ENCODE peak calls at places on chromosomes 7 and 10, in seven cellular contexts. C, H, D, T, V, P and F are unnamed samples.

GRCh38 chr10:116809528-116810500 is 39.5 kb upstream of the ENO4 start:
- DNase-seq in D (no peak), P (no peak), V (no peak), H (peak), T (no peak), C (peak), F (no peak)

GRCh38 chr7:133077394-133077793 is 4.5 kb downstream of the CHCHD3 start:
- DNase-seq in T (no peak), D (no peak), H (no peak), C (no peak), P (no peak), V (no peak), F (no peak)

GRCh38 chr10:126843299-126843934 is 61.8 kb upstream of the DOCK1 start:
- DNase-seq in P (no peak), H (no peak), D (no peak), T (no peak), C (peak), V (no peak), F (no peak)

GRCh38 chr10:79316671-79317431 is 30.4 kb upstream of the PPIF start:
- DNase-seq in C (no peak), T (no peak), H (peak), V (peak), P (peak), D (peak), F (no peak)

GRCh38 chr7:30076411-30076810 is 48.2 kb downstream of the PLEKHA8 start:
- DNase-seq in V (no peak), T (no peak), D (no peak), P (no peak), H (no peak), C (no peak), F (no peak)

GRCh38 chr7:27917774-27918314 is 177.9 kb downstream of the TAX1BP1 start:
- DNase-seq in P (no peak), V (peak), H (peak), D (no peak), T (no peak), C (no peak), F (no peak)

GRCh38 chr7:2018786-2019692 is 213.7 kb downstream of the MAD1L1 start:
- DNase-seq in C (no peak), D (peak), T (peak), H (no peak), P (peak), V (peak), F (no peak)

GRCh38 chr7:6623589-6624245 is 8.3 kb downstream of the ZNF853 start:
- DNase-seq in D (no peak), T (no peak), H (no peak), V (no peak), C (no peak), P (no peak), F (no peak)

GRCh38 chr7:22082886-22083710 is 137.4 kb upstream of the CDCA7L start:
- DNase-seq in V (peak), P (peak), T (peak), C (peak), D (peak), H (peak), F (peak)

GRCh38 chr7:79789584-79790345 is 336.3 kb upstream of the MAGI2 start:
- DNase-seq in V (peak), T (no peak), C (no peak), H (no peak), D (no peak), P (no peak), F (no peak)

GRCh38 chr10:125155101-125155500 is 5.3 kb downstream of the CTBP2 start:
- DNase-seq in D (no peak), V (peak), P (no peak), T (no peak), C (no peak), H (no peak), F (no peak)

GRCh38 chr7:149854611-149855367 is 16.6 kb downstream of the ZNF862 start:
- DNase-seq in T (no peak), V (peak), P (no peak), D (no peak), H (no peak), C (peak), F (no peak)

GRCh38 chr10:97182327-97182990 is 3.3 kb downstream of the SLIT1 start:
- DNase-seq in V (no peak), H (no peak), D (peak), P (no peak), T (no peak), C (no peak), F (no peak)

GRCh38 chr10:132209130-132209529 is 22.4 kb downstream of the DPYSL4 start:
- DNase-seq in P (peak), V (peak), H (no peak), T (no peak), C (no peak), D (no peak), F (no peak)

GRCh38 chr7:1679326-1679965 is 9.4 kb downstream of the ELFN1 start:
- DNase-seq in H (no peak), P (no peak), T (no peak), D (no peak), V (no peak), C (no peak), F (no peak)

GRCh38 chr7:66418537-66418936 is 210.1 kb upstream of the KCTD7 start:
- DNase-seq in C (no peak), V (no peak), P (no peak), H (no peak), T (no peak), D (no peak), F (no peak)

GRCh38 chr7:124041439-124041838 is 8.6 kb upstream of the TMEM229A start:
- DNase-seq in C (no peak), P (no peak), D (no peak), H (no peak), T (no peak), V (no peak), F (no peak)

GRCh38 chr7:24939406-24939805 is 40.6 kb downstream of the OSBPL3 start:
- DNase-seq in D (no peak), H (no peak), T (no peak), V (no peak), C (no peak), P (no peak), F (no peak)

GRCh38 chr7:47452715-47453092 is 129.2 kb downstream of the TNS3 start:
- DNase-seq in T (no peak), V (no peak), P (no peak), C (no peak), D (no peak), H (no peak), F (peak)

GRCh38 chr10:121540773-121541395 is 57.4 kb downstream of the FGFR2 start:
- DNase-seq in H (no peak), P (no peak), V (no peak), C (no peak), T (no peak), D (no peak), F (no peak)

GRCh38 chr7:2510130-2510776 is 9.3 kb upstream of the LFNG start:
- DNase-seq in H (no peak), T (no peak), P (no peak), C (no peak), V (no peak), D (peak), F (no peak)

GRCh38 chr7:100887186-100887954 is 2.1 kb downstream of the UFSP1 start:
- DNase-seq in V (no peak), D (peak), P (no peak), T (no peak), C (peak), H (no peak), F (no peak)

GRCh38 chr7:133695976-133696531 is 431.1 kb upstream of the LRGUK start:
- DNase-seq in P (no peak), D (no peak), T (no peak), C (no peak), H (no peak), V (no peak), F (no peak)

GRCh38 chr7:99579956-99580777 is 17.9 kb upstream of the TMEM225B start:
- DNase-seq in T (no peak), C (peak), H (no peak), D (peak), P (peak), V (peak), F (no peak)

GRCh38 chr10:14688606-14689005 is 86.1 kb downstream of the FAM107B start:
- DNase-seq in D (no peak), V (peak), C (no peak), T (no peak), H (no peak), P (no peak), F (no peak)

GRCh38 chr10:14691359-14691758 is 83.3 kb downstream of the FAM107B start:
- DNase-seq in C (peak), T (no peak), P (no peak), D (no peak), H (no peak), V (no peak), F (no peak)

GRCh38 chr10:14686356-14686755 is 88.3 kb downstream of the FAM107B start:
- DNase-seq in C (no peak), H (no peak), T (no peak), V (peak), D (no peak), P (no peak), F (no peak)

GRCh38 chr10:14684363-14684762 is 90.3 kb downstream of the FAM107B start:
- DNase-seq in P (no peak), D (no peak), V (no peak), H (no peak), T (no peak), C (no peak), F (no peak)

GRCh38 chr10:14687340-14687739 is 87.4 kb downstream of the FAM107B start:
- DNase-seq in P (no peak), T (no peak), D (no peak), V (no peak), H (peak), C (no peak), F (no peak)
- H3K27ac ChIP-seq in P (no peak), T (no peak), D (no peak), V (no peak), H (peak), C (no peak), F (no peak)

GRCh38 chr10:51204691-51205090 is 130.4 kb downstream of the PRKG1 start:
- DNase-seq in P (no peak), D (no peak), C (no peak), T (no peak), H (no peak), V (no peak), F (no peak)
- H3K27ac ChIP-seq in P (no peak), D (no peak), C (no peak), T (no peak), H (no peak), V (no peak), F (no peak)

GRCh38 chr10:68303849-68304412 is 27.9 kb upstream of the HNRNPH3 start:
- DNase-seq in P (no peak), C (peak), H (no peak), V (no peak), T (no peak), D (no peak), F (no peak)
- H3K27ac ChIP-seq in P (no peak), C (peak), H (no peak), V (no peak), T (no peak), D (no peak), F (no peak)

GRCh38 chr10:110873951-110874350 is 2.2 kb downstream of the PDCD4 start:
- DNase-seq in V (no peak), T (no peak), D (no peak), H (no peak), C (no peak), P (no peak), F (no peak)

GRCh38 chr10:110876788-110877187 is 5.1 kb downstream of the PDCD4 start:
- DNase-seq in C (no peak), D (no peak), T (no peak), V (no peak), H (no peak), P (no peak), F (no peak)

GRCh38 chr10:110872984-110873569 is 1.3 kb downstream of the PDCD4 start:
- DNase-seq in H (no peak), D (no peak), V (no peak), T (no peak), C (no peak), P (no peak), F (no peak)

GRCh38 chr10:110872145-110872983 is 636 bp downstream of the PDCD4 start:
- DNase-seq in C (peak), V (peak), D (peak), P (peak), T (peak), H (peak), F (peak)

DNA sequence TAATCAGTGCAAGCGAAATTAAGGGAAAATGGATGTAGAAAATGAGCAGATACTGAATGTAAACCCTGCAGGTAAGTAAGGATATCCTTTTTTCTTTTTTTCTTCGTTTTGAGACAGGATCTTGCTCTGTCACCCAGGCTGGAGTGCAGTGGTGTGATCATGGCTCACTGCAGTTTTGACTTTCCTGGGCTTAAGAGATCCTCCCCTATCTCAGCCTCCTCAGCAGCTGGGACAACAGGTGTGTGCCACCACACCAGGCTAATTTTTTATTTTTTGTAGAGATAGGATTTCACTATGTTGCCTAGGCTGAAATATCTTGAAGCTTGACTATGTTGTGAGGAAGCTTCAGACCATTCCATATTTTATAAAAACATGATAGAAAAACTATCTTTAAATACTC is 4.3 kb downstream of the PDCD4 start:
- DNase-seq in P (no peak), C (no peak), V (no peak), D (no peak), T (no peak), H (no peak), F (no peak)
- H3K27ac ChIP-seq in P (no peak), C (no peak), V (no peak), D (no peak), T (no peak), H (no peak), F (no peak)

GRCh38 chr7:152414779-152415178 is 21.0 kb downstream of the KMT2C start:
- DNase-seq in P (no peak), V (no peak), T (no peak), D (no peak), H (no peak), C (no peak), F (no peak)

GRCh38 chr7:152406491-152406890 is 29.3 kb downstream of the KMT2C start:
- DNase-seq in H (no peak), V (no peak), C (no peak), D (no peak), P (no peak), T (no peak), F (no peak)

DNA sequence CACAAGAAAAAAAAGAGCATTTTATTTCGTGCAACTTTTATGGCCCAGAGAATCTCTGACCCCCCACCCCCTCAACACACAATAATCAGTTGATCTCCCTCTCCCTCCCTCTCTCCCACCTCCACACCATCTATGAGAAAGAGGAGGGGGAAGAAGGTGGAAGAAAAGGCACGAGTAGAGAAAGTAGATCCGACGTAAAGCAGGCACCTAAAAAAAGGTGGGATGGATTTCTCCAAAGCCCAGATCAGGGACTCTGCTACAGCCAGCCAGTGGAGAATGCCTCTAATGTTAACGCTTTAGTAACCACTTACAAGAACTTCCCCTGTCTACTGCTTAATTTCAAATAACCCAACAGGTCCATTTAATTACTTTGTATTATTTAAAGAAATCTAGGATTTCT is 24.4 kb downstream of the KMT2C start:
- DNase-seq in D (no peak), P (no peak), T (no peak), C (no peak), H (no peak), V (no peak), F (no peak)
- H3K27ac ChIP-seq in D (no peak), P (peak), T (no peak), C (no peak), H (no peak), V (no peak), F (peak)

DNA sequence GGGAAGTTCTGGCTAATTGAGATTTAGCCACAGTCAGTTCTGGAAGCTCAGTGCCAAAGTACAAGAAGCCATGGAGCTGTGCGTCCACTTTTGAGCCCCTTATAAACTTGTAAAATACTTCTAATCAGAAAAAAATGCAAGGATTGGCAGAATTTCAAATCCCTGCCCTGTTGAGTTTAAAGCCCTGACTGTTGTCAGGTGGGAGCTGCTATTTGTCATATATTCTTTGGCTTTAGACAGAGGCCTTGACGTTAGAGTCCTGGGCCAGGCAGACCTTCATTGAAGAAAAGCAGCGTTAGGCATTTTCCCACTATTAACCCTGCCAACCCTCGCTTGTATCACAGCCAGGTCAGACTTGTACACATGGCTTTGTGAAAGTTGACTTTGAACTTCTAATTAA is 155.4 kb downstream of the TWIST1 start:
- DNase-seq in P (no peak), C (no peak), V (peak), T (no peak), H (no peak), D (no peak), F (no peak)
- H3K27ac ChIP-seq in P (no peak), C (no peak), V (no peak), T (no peak), H (no peak), D (no peak), F (no peak)

GRCh38 chr10:25875555-25876165 is 58.4 kb upstream of the MYO3A start:
- DNase-seq in T (no peak), C (peak), P (peak), H (peak), D (peak), V (peak), F (no peak)

GRCh38 chr10:25877296-25877695 is 56.7 kb upstream of the MYO3A start:
- DNase-seq in V (no peak), T (no peak), P (no peak), C (no peak), D (no peak), H (no peak), F (no peak)
- H3K27ac ChIP-seq in V (no peak), T (no peak), P (no peak), C (no peak), D (no peak), H (no peak), F (no peak)

GRCh38 chr7:77759294-77759889 is 38.8 kb downstream of the TMEM60 start:
- DNase-seq in D (no peak), V (peak), H (peak), T (no peak), P (no peak), C (peak), F (peak)
- H3K27ac ChIP-seq in D (peak), V (no peak), H (no peak), T (no peak), P (peak), C (no peak), F (peak)

GRCh38 chr10:62043493-62043938 is 142.0 kb downstream of the ARID5B start:
- DNase-seq in H (no peak), T (no peak), P (no peak), C (no peak), D (no peak), V (peak), F (no peak)
- H3K27ac ChIP-seq in H (no peak), T (peak), P (peak), C (peak), D (peak), V (peak), F (peak)